ENCODE peak calls at places on chromosome 1, in five cellular contexts. L, F, U, R and S are unnamed samples. For H3K4me1, the result is how much of the 10 kb centered on the place peaks cover.

GRCh38 chr1:30039354-30040080 is 683.9 kb downstream of the MATN1 start:
- DNase-seq in L (no peak), F (no peak), U (no peak), R (no peak), S (no peak)

GRCh38 chr1:28582248-28582615 is 9.8 kb upstream of the RAB42 start:
- DNase-seq in L (no peak), F (peak), U (no peak), R (peak), S (no peak)

GRCh38 chr1:230317823-230318819 is 108.0 kb downstream of the PGBD5 start:
- DNase-seq in L (peak), F (no peak), U (peak), R (no peak), S (no peak)

GRCh38 chr1:25617626-25618432 is 1.2 kb downstream of the MAN1C1 start:
- DNase-seq in L (no peak), F (no peak), U (no peak), R (peak), S (no peak)

GRCh38 chr1:42334240-42335049 is 590 bp downstream of the FOXJ3 start:
- DNase-seq in L (peak), F (peak), U (peak), R (peak), S (peak)

GRCh38 chr1:232044728-232045127 is 418.1 kb downstream of the DISC1 start:
- DNase-seq in L (no peak), F (no peak), U (no peak), R (no peak), S (no peak)

GRCh38 chr1:98884864-98885263 is 119.8 kb downstream of the PLPPR5 start:
- DNase-seq in L (no peak), F (no peak), U (no peak), R (peak), S (no peak)

GRCh38 chr1:182658055-182658454 is 26.3 kb downstream of the RGS8 start:
- DNase-seq in L (no peak), F (no peak), U (no peak), R (no peak), S (no peak)

GRCh38 chr1:213094446-213094845 is 43.4 kb downstream of the RPS6KC1 start:
- DNase-seq in L (no peak), F (no peak), U (no peak), R (no peak), S (no peak)

GRCh38 chr1:61184035-61184713 is 101.8 kb downstream of the NFIA start:
- DNase-seq in L (peak), F (peak), U (peak), R (peak), S (peak)

GRCh38 chr1:84367219-84367618 is 31.1 kb upstream of the DNASE2B start:
- DNase-seq in L (no peak), F (no peak), U (no peak), R (no peak), S (no peak)

GRCh38 chr1:41514381-41514780 is 29.9 kb upstream of the EDN2 start:
- DNase-seq in L (no peak), F (no peak), U (no peak), R (no peak), S (no peak)

GRCh38 chr1:29722598-29722997 is 486.3 kb downstream of the PTPRU start:
- DNase-seq in L (no peak), F (no peak), U (no peak), R (no peak), S (no peak)

GRCh38 chr1:37484325-37485051 is 10.1 kb downstream of the ZC3H12A start:
- DNase-seq in L (peak), F (no peak), U (no peak), R (no peak), S (peak)

GRCh38 chr1:88661188-88661587 is 22.9 kb upstream of the PKN2 start:
- DNase-seq in L (no peak), F (no peak), U (no peak), R (no peak), S (peak)

GRCh38 chr1:63787875-63788274 is 14.1 kb downstream of the ROR1 start:
- DNase-seq in L (no peak), F (no peak), U (no peak), R (no peak), S (no peak)

GRCh38 chr1:26524181-26524580 is 5.4 kb upstream of the RPS6KA1 start:
- DNase-seq in L (no peak), F (no peak), U (no peak), R (no peak), S (peak)

GRCh38 chr1:177780096-177780700 is 189.7 kb downstream of the SEC16B start:
- DNase-seq in L (no peak), F (peak), U (peak), R (peak), S (peak)

GRCh38 chr1:41476807-41477361 is 7.6 kb downstream of the EDN2 start:
- DNase-seq in L (peak), F (no peak), U (no peak), R (no peak), S (peak)

GRCh38 chr1:62131093-62131725 is 63.4 kb upstream of the L1TD1 start:
- DNase-seq in L (peak), F (peak), U (peak), R (peak), S (peak)

GRCh38 chr1:46036894-46037596 is 95.4 kb downstream of the PIK3R3 start:
- DNase-seq in L (peak), F (peak), U (peak), R (peak), S (peak)

GRCh38 chr1:65717815-65718454 is 74.8 kb upstream of the PDE4B start:
- DNase-seq in L (no peak), F (no peak), U (no peak), R (peak), S (no peak)

GRCh38 chr1:74652711-74653131 is 20.9 kb downstream of the ERICH3 start:
- DNase-seq in L (no peak), F (no peak), U (no peak), R (peak), S (peak)

GRCh38 chr1:34929497-34929852 is at the start of gene DLGAP3:
- DNase-seq in L (peak), F (no peak), U (no peak), R (no peak), S (peak)

GRCh38 chr1:234564035-234565029 is 45.6 kb downstream of the IRF2BP2 start:
- DNase-seq in L (no peak), F (peak), U (no peak), R (peak), S (no peak)

GRCh38 chr1:223709598-223709997 is 2.7 kb upstream of the CAPN2 start:
- DNase-seq in L (no peak), F (no peak), U (no peak), R (peak), S (peak)

GRCh38 chr1:68777850-68778249 is 281.0 kb upstream of the DEPDC1 start:
- DNase-seq in L (no peak), F (no peak), U (no peak), R (no peak), S (no peak)

GRCh38 chr1:53051676-53052075 is 10.3 kb upstream of the PODN start:
- DNase-seq in L (no peak), F (no peak), U (no peak), R (no peak), S (no peak)

GRCh38 chr1:60596791-60597748 is 485.3 kb upstream of the NFIA start:
- DNase-seq in L (no peak), F (no peak), U (peak), R (peak), S (no peak)

GRCh38 chr1:113940365-113941244 is 11.5 kb downstream of the HIPK1 start:
- DNase-seq in L (no peak), F (no peak), U (no peak), R (no peak), S (no peak)

GRCh38 chr1:163082971-163083370 is 13.8 kb downstream of the RGS4 start:
- DNase-seq in L (no peak), F (no peak), U (no peak), R (no peak), S (no peak)

GRCh38 chr1:58283380-58284338 is 262.9 kb downstream of the OMA1 start:
- DNase-seq in L (no peak), F (no peak), U (no peak), R (peak), S (no peak)

GRCh38 chr1:11746092-11746491 is 10.2 kb downstream of the AGTRAP start:
- DNase-seq in L (peak), F (no peak), U (no peak), R (peak), S (peak)

GRCh38 chr1:244451539-244451950 is at the start of gene ADSS2:
- DNase-seq in L (no peak), F (peak), U (no peak), R (no peak), S (no peak)

GRCh38 chr1:180932373-180932772 is 19.7 kb downstream of the KIAA1614 start:
- DNase-seq in L (no peak), F (no peak), U (no peak), R (no peak), S (no peak)

GRCh38 chr1:6471969-6472368 is 6.0 kb upstream of the TNFRSF25 start:
- DNase-seq in L (no peak), F (no peak), U (no peak), R (no peak), S (peak)

GRCh38 chr1:82486969-82487368 is 686.2 kb downstream of the ADGRL2 start:
- DNase-seq in L (no peak), F (no peak), U (no peak), R (no peak), S (no peak)

GRCh38 chr1:24108334-24109165 is 3.4 kb downstream of the MYOM3 start:
- DNase-seq in L (no peak), F (peak), U (peak), R (peak), S (peak)

DNA sequence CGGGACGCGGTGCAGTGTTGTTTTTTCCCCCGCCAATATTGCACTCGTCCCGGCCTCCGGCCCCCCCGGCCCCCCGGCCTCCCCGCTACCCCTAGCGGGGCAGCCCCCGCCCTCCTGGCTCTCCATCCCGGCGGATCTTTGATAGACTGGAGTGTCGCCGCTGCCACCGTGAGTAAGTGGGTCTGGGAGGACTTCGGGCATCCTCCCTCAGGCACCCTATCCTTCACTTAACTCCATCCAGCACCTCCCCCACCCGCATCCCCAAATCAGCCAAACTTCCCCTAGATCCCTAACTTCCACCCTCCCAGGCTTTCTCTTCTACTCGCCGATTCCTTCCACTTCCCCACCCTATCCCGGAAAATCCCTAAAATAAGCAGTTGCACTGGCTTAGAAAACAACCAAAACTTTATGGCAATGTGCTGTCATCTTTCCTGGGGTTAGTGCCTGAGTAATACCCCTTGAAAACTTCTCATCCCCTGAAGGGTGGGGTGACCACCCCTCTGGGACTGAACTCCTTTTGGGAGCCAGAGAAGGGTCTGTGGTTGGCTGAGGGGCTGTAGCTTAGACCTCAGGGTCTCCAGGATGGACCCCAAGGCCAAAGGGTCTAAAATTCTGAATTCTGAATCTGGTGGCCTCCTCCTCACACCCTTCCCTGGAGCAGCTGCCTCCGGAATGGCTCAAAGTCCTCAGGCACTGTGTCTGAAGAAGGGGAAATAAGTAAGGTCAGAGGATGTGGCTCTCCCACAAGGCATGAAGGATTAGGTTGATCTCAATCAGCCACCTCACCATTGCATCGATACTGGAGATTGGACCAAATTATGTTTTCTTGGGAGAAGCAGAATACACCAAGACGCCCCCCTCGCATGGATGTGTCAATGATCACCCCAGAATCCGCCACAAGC is 12.2 kb downstream of the THBS3 start:
- DNase-seq in L (no peak), F (peak), U (no peak), R (peak), S (peak)
- H3K4me3 ChIP-seq in L (no peak), F (peak), U (peak), R (peak), S (peak)

GRCh38 chr1:22854688-22855565 is 117.7 kb downstream of the LACTBL1 start:
- DNase-seq in L (no peak), F (no peak), U (no peak), R (no peak), S (no peak)
- H3K27ac ChIP-seq in L (no peak), F (no peak), U (no peak), R (no peak), S (no peak)

GRCh38 chr1:229284887-229285286 is 14.0 kb downstream of the RAB4A start:
- DNase-seq in L (no peak), F (no peak), U (no peak), R (no peak), S (no peak)

GRCh38 chr1:229288516-229288915 is 17.6 kb downstream of the RAB4A start:
- DNase-seq in L (no peak), F (no peak), U (no peak), R (no peak), S (no peak)

GRCh38 chr1:229285424-229285823 is 14.5 kb downstream of the RAB4A start:
- DNase-seq in L (no peak), F (no peak), U (no peak), R (no peak), S (no peak)

GRCh38 chr1:229287257-229287656 is 16.3 kb downstream of the RAB4A start:
- DNase-seq in L (no peak), F (no peak), U (no peak), R (peak), S (no peak)

DNA sequence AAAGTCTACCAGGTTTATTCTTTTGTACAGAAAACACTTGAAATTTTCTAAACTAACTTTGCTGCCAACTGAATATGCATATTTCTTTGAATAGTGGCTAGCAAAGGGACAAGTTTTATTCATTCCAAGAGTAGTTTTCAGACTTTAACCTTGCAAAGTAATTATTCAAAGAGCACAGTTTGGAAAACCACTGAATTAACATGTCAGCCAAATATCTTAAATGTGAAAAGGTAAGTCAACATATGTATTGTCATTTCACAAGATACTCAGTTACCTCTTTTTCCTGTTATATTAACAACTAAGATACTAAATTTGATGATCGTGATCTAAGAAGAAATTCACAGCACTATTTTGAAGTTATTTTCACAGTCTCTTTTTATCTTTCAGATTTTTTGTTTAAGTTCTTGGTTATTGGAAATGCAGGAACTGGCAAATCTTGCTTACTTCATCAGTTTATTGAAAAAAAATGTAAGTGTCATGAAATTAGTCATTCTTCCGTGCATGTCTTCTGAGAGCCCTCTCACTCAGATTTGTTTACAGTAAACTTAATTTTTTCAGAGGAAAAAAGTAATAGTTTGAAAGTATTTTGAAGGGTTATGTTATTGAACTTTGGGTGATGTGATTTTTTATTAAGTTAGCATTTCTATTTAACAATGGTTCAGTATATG is 15.3 kb downstream of the RAB4A start:
- DNase-seq in L (no peak), F (no peak), U (no peak), R (peak), S (no peak)
- H3K4me1 ChIP-seq in L (under half), F (under half), U (under half), R (under half), S (under half)

GRCh38 chr1:1347026-1347595 is 2.1 kb downstream of the DVL1 start:
- DNase-seq in L (no peak), F (no peak), U (no peak), R (no peak), S (peak)
- H3K4me3 ChIP-seq in L (no peak), F (peak), U (no peak), R (peak), S (peak)

DNA sequence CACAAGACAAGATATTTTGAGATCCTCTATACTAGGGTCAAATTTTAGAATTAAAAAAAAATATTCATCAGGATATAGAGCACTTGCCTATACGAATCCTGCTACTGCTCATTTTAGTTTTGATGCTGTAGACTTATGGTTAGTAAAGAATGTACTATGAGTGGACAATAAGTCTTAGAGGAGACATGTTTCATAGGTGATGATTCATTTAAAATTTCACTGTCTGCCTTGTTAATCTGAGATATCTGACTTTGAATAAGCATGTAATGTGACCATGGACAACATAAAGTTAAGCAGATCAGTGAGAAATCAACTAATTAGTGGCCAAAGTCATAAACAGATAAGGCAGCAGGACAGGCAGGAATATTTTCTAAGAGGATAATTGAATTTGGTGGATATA is 106.8 kb upstream of the HP1BP3 start:
- DNase-seq in L (no peak), F (no peak), U (no peak), R (no peak), S (no peak)
- H3K27ac ChIP-seq in L (no peak), F (peak), U (no peak), R (no peak), S (no peak)

GRCh38 chr1:111738436-111739221 is 566 bp downstream of the INKA2 start:
- DNase-seq in L (peak), F (peak), U (peak), R (peak), S (peak)
- H3K4me1 ChIP-seq in L (under half), F (under half), U (under half), R (under half), S (half or more)

GRCh38 chr1:67522793-67523192 is 92.6 kb upstream of the SERBP1 start:
- DNase-seq in L (no peak), F (no peak), U (no peak), R (no peak), S (no peak)
- H3K4me3 ChIP-seq in L (no peak), F (no peak), U (no peak), R (no peak), S (no peak)

DNA sequence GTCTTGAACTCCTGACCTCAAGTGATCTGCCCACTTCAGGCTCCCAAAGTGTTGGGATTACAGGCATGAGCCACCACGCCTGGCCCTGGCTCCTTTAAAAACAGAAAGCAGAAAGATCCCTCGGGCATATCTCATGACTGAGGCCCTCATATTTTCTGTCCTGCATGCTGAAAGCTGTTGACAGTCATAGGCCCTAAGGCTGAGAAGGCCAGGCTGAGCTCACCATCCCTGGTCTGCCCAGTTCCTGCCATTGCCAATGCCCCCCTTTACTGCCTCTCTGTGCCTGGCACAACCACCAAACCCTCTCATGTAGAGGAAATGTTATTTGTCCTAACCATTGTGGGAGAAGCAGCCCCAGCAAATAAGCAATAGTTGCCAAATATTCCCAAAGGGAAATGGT is 12.7 kb downstream of the CD34 start:
- DNase-seq in L (no peak), F (no peak), U (no peak), R (no peak), S (no peak)
- H3K27ac ChIP-seq in L (no peak), F (no peak), U (no peak), R (no peak), S (no peak)

GRCh38 chr1:198888379-198888778 is 249.5 kb downstream of the PTPRC start:
- DNase-seq in L (no peak), F (no peak), U (no peak), R (no peak), S (no peak)
- H3K4me1 ChIP-seq in L (under half), F (under half), U (under half), R (under half), S (under half)